ENCODE peak calls at places on chromosomes 16 and 17, in four cellular contexts. One of them, this sample, is unnamed.

GRCh38 chr16:28623172-28623711 is 13.4 kb upstream of the SULT1A1 start:
- DNase-seq in H1: no peak
- DNase-seq in K562: peak; percentile 1
- DNase-seq in tibial nerve: no peak
- DNase-seq in this sample: no peak

GRCh38 chr17:46063239-46063638 is 64.2 kb downstream of the STH start:
- DNase-seq in K562: no peak
- DNase-seq in H1: no peak
- DNase-seq in tibial nerve: no peak
- DNase-seq in this sample: no peak

GRCh38 chr16:74984194-74984669 is 691 bp downstream of the WDR59 start:
- DNase-seq in H1: no peak
- DNase-seq in K562: no peak
- DNase-seq in tibial nerve: no peak
- DNase-seq in this sample: no peak

GRCh38 chr17:57988301-57989010 is 402 bp upstream of the VEZF1 start:
- DNase-seq in K562: peak; percentile 93
- DNase-seq in H1: no peak
- DNase-seq in tibial nerve: peak; percentile 32
- DNase-seq in this sample: peak; percentile 80

GRCh38 chr17:31533546-31534155 is 142.2 kb downstream of the RAB11FIP4 start:
- DNase-seq in tibial nerve: no peak
- DNase-seq in K562: peak; percentile 76
- DNase-seq in H1: no peak
- DNase-seq in this sample: peak; percentile 53

GRCh38 chr16:1137604-1138003 is 15.3 kb upstream of the CACNA1H start:
- DNase-seq in H1: no peak
- DNase-seq in tibial nerve: no peak
- DNase-seq in K562: peak; percentile 48
- DNase-seq in this sample: peak; percentile 98

GRCh38 chr16:8761078-8761477 is 36.4 kb downstream of the TMEM186 start:
- DNase-seq in K562: no peak
- DNase-seq in H1: no peak
- DNase-seq in tibial nerve: no peak
- DNase-seq in this sample: no peak

GRCh38 chr17:80890551-80890930 is 101.1 kb upstream of the CHMP6 start:
- DNase-seq in H1: no peak
- DNase-seq in K562: no peak
- DNase-seq in tibial nerve: no peak
- DNase-seq in this sample: no peak

GRCh38 chr17:67759355-67760171 is 41.8 kb downstream of the NOL11 start:
- DNase-seq in K562: peak; percentile 24
- DNase-seq in tibial nerve: peak; percentile 20
- DNase-seq in H1: no peak
- DNase-seq in this sample: no peak

GRCh38 chr17:51703364-51704341 is 443.3 kb downstream of the UTP18 start:
- DNase-seq in H1: no peak
- DNase-seq in K562: no peak
- DNase-seq in tibial nerve: peak; percentile 62
- DNase-seq in this sample: peak; percentile 46

GRCh38 chr17:78779848-78780247 is 2.2 kb downstream of the CYTH1 start:
- DNase-seq in tibial nerve: no peak
- DNase-seq in K562: no peak
- DNase-seq in H1: no peak
- DNase-seq in this sample: no peak

GRCh38 chr17:67289174-67289876 is 44.3 kb upstream of the HELZ start:
- DNase-seq in tibial nerve: peak; percentile 85
- DNase-seq in H1: no peak
- DNase-seq in K562: no peak
- DNase-seq in this sample: peak; percentile 89

GRCh38 chr17:10631048-10631700 is 25.9 kb downstream of the MYH3 start:
- DNase-seq in K562: peak; percentile 59
- DNase-seq in H1: no peak
- DNase-seq in tibial nerve: no peak
- DNase-seq in this sample: peak; percentile 58

GRCh38 chr16:88367560-88367959 is 15.2 kb upstream of the ZNF469 start:
- DNase-seq in tibial nerve: no peak
- DNase-seq in K562: no peak
- DNase-seq in H1: no peak
- DNase-seq in this sample: no peak

GRCh38 chr17:78599419-78599818 is 22.2 kb upstream of the DNAH17 start:
- DNase-seq in K562: no peak
- DNase-seq in H1: no peak
- DNase-seq in tibial nerve: no peak
- DNase-seq in this sample: no peak

GRCh38 chr16:75267631-75268264 is 16.3 kb upstream of the BCAR1 start:
- DNase-seq in tibial nerve: no peak
- DNase-seq in H1: no peak
- DNase-seq in K562: no peak
- DNase-seq in this sample: no peak

GRCh38 chr17:59963738-59964454 is 644 bp downstream of the RNFT1 start:
- DNase-seq in H1: no peak
- DNase-seq in K562: peak; percentile 19
- DNase-seq in tibial nerve: peak; percentile 42
- DNase-seq in this sample: peak; percentile 32

GRCh38 chr16:19382887-19383816 is 34.5 kb upstream of the TMC5 start:
- DNase-seq in H1: no peak
- DNase-seq in K562: no peak
- DNase-seq in tibial nerve: no peak
- DNase-seq in this sample: no peak

GRCh38 chr17:43442711-43443110 is 41.1 kb upstream of the DHX8 start:
- DNase-seq in H1: no peak
- DNase-seq in tibial nerve: no peak
- DNase-seq in K562: no peak
- DNase-seq in this sample: no peak

GRCh38 chr16:48131201-48131600 is 24.6 kb downstream of the ABCC12 start:
- DNase-seq in H1: no peak
- DNase-seq in K562: no peak
- DNase-seq in tibial nerve: no peak
- DNase-seq in this sample: no peak

GRCh38 chr16:66898207-66898606 is 17.9 kb downstream of the PDP2 start:
- DNase-seq in K562: no peak
- DNase-seq in tibial nerve: no peak
- DNase-seq in H1: no peak
- DNase-seq in this sample: peak; percentile 76

GRCh38 chr17:43356999-43357398 is 41.8 kb upstream of the ARL4D start:
- DNase-seq in tibial nerve: no peak
- DNase-seq in H1: no peak
- DNase-seq in K562: no peak
- DNase-seq in this sample: peak; percentile 31

GRCh38 chr16:75035410-75035968 is 36.7 kb downstream of the ZNRF1 start:
- DNase-seq in tibial nerve: no peak
- DNase-seq in H1: no peak
- DNase-seq in K562: no peak
- DNase-seq in this sample: no peak

GRCh38 chr16:73949574-73950348 is 346.9 kb upstream of the PSMD7 start:
- DNase-seq in K562: no peak
- DNase-seq in tibial nerve: peak; percentile 45
- DNase-seq in H1: no peak
- DNase-seq in this sample: no peak

GRCh38 chr17:66373944-66374817 is 71.8 kb downstream of the PRKCA start:
- DNase-seq in tibial nerve: no peak
- DNase-seq in H1: no peak
- DNase-seq in K562: peak; percentile 13
- DNase-seq in this sample: no peak

GRCh38 chr16:71389330-71389729 is 30.8 kb downstream of the CALB2 start:
- DNase-seq in tibial nerve: no peak
- DNase-seq in H1: no peak
- DNase-seq in K562: no peak
- DNase-seq in this sample: no peak

GRCh38 chr16:46757339-46758050 is 9.4 kb upstream of the MYLK3 start:
- DNase-seq in H1: no peak
- DNase-seq in tibial nerve: no peak
- DNase-seq in K562: peak; percentile 28
- DNase-seq in this sample: no peak

GRCh38 chr17:73506470-73507435 is 137.5 kb downstream of the SDK2 start:
- DNase-seq in K562: no peak
- DNase-seq in tibial nerve: no peak
- DNase-seq in H1: no peak
- DNase-seq in this sample: no peak

GRCh38 chr16:48194828-48195566 is 39.2 kb upstream of the ABCC12 start:
- DNase-seq in tibial nerve: no peak
- DNase-seq in H1: no peak
- DNase-seq in K562: no peak
- DNase-seq in this sample: no peak

GRCh38 chr16:2981177-2981898 is 1.1 kb upstream of the PKMYT1 start:
- DNase-seq in H1: no peak
- DNase-seq in tibial nerve: no peak
- DNase-seq in K562: peak; percentile 67
- DNase-seq in this sample: no peak
- TF ChIP-seq POLR2A in H1: no peak
- TF ChIP-seq POLR2A in tibial nerve: no peak
- TF ChIP-seq POLR2A in K562: peak; percentile 84
- TF ChIP-seq POLR2A in this sample: no peak

GRCh38 chr16:89505204-89506112 is 2.7 kb upstream of the SPG7 start:
- DNase-seq in H1: no peak
- DNase-seq in tibial nerve: peak; percentile 95
- DNase-seq in K562: peak; percentile 73
- DNase-seq in this sample: peak; percentile 89
- TF ChIP-seq EP300 in H1: no peak
- TF ChIP-seq EP300 in tibial nerve: peak; percentile 83
- TF ChIP-seq EP300 in K562: peak; percentile 61
- TF ChIP-seq EP300 in this sample: no peak

GRCh38 chr17:76737676-76738467 is at the start of gene MFSD11:
- DNase-seq in tibial nerve: peak; percentile 73
- DNase-seq in K562: peak; percentile 89
- DNase-seq in H1: peak; percentile 87
- DNase-seq in this sample: peak; percentile 93

GRCh38 chr17:76735586-76736348 is 1.4 kb downstream of the SRSF2 start:
- DNase-seq in H1: no peak
- DNase-seq in tibial nerve: no peak
- DNase-seq in K562: no peak
- DNase-seq in this sample: no peak

GRCh38 chr17:76735006-76735405 is 2.1 kb downstream of the SRSF2 start:
- DNase-seq in K562: no peak
- DNase-seq in H1: no peak
- DNase-seq in tibial nerve: no peak
- DNase-seq in this sample: no peak

GRCh38 chr17:76737082-76737675 is at the start of gene SRSF2:
- DNase-seq in tibial nerve: peak; percentile 97
- DNase-seq in K562: peak; percentile 91
- DNase-seq in H1: peak; percentile 95
- DNase-seq in this sample: peak; percentile 99

DNA sequence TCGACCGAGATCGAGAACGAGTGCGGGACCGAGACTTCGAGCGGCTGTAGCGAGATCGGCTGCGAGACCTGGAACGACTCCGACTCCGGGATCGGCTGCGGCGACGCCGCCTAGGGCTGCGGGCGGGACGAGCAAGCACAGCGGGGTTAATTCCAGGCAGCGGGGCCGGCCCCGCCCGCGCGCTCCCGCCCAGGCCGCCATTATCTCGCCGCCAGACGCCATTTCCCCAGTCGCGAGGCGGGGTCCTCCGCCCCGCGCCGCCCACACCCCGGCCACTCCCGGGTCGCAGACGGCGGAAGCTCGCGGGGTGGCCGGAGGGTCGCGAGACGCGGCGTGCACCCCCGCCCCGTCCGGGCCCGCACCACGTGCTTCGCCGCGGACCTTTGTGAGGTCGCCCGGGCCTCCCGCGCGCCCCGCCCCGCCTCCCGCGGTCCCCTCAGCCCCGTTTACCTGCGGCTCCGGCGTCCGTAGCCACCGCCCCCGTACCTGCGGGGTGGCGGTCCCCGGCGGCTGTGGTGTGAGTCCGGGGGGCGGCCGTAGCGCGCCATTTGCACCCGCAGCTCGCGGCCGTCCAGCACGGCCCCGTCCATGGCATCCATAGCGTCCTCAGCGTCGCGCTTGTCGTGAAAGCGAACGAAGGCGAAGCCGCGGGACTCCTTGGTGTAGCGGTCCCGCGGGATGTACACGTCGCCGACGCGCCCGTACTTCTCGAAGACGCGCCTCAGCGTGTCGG is 616 bp downstream of the SRSF2 start:
- DNase-seq in H1: no peak
- DNase-seq in K562: peak; percentile 80
- DNase-seq in tibial nerve: peak; percentile 45
- DNase-seq in this sample: peak; percentile 79
- H3K36me3 ChIP-seq in H1: peaks cover 43% of the 10 kb centered on the region
- H3K36me3 ChIP-seq in K562: peaks cover 56% of the 10 kb centered on the region
- H3K36me3 ChIP-seq in tibial nerve: peaks cover 48% of the 10 kb centered on the region
- H3K36me3 ChIP-seq in this sample: no peaks in the 10 kb centered on the region

GRCh38 chr17:40112718-40113109 is 9.1 kb upstream of the MSL1 start:
- DNase-seq in tibial nerve: peak; percentile 45
- DNase-seq in K562: no peak
- DNase-seq in H1: no peak
- DNase-seq in this sample: peak; percentile 46
- TF ChIP-seq POLR2A in tibial nerve: no peak
- TF ChIP-seq POLR2A in K562: no peak
- TF ChIP-seq POLR2A in H1: no peak
- TF ChIP-seq POLR2A in this sample: no peak